ENCODE peak calls at places on chromosomes 6 and 20, in ten cellular contexts. F is PC-9, K is tibial artery, Y is colonic mucosa, G is AG04450, D is fibroblast of lung, Q is testis, O is brain microvascular endothelial cell, L is heart right ventricle, E is left ventricle myocardium inferior. B is an unnamed sample.

GRCh38 chr6:157335829-157336228 is 12.5 kb upstream of the TMEM242 start:
- DNase-seq in F (no peak), K (no peak), Y (no peak), G (no peak), D (no peak), Q (peak), O (no peak), L (no peak), E (no peak), B (no peak)

GRCh38 chr20:59141818-59142581 is 21.6 kb upstream of the ZNF831 start:
- DNase-seq in F (peak), K (no peak), Y (no peak), G (no peak), D (no peak), Q (no peak), O (no peak), L (no peak), E (no peak), B (no peak)

GRCh38 chr6:151044465-151045441 is 179.3 kb downstream of the MTHFD1L start:
- DNase-seq in F (peak), K (peak), Y (peak), G (peak), D (peak), Q (no peak), O (peak), L (peak), E (peak), B (peak)

GRCh38 chr6:35139924-35140524 is 1.1 kb downstream of the TCP11 start:
- DNase-seq in F (peak), K (no peak), Y (peak), G (peak), D (peak), Q (peak), O (peak), L (peak), E (no peak), B (no peak)

GRCh38 chr20:8330785-8331699 is 199.0 kb downstream of the PLCB1 start:
- DNase-seq in F (no peak), K (no peak), Y (no peak), G (no peak), D (peak), Q (no peak), O (no peak), L (no peak), E (no peak), B (no peak)

GRCh38 chr6:85674604-85675003 is 31.9 kb upstream of the SYNCRIP start:
- DNase-seq in F (no peak), K (no peak), Y (no peak), G (no peak), D (no peak), Q (no peak), O (no peak), L (no peak), E (no peak), B (no peak)

GRCh38 chr6:147000545-147001488 is 203.4 kb upstream of the STXBP5 start:
- DNase-seq in F (no peak), K (no peak), Y (no peak), G (peak), D (peak), Q (no peak), O (peak), L (no peak), E (no peak), B (no peak)

GRCh38 chr6:137167702-137168377 is 5.6 kb downstream of the IL22RA2 start:
- DNase-seq in F (no peak), K (no peak), Y (no peak), G (no peak), D (no peak), Q (no peak), O (no peak), L (no peak), E (no peak), B (no peak)

GRCh38 chr6:147207851-147208754 is 3.9 kb downstream of the STXBP5 start:
- DNase-seq in F (no peak), K (no peak), Y (no peak), G (no peak), D (no peak), Q (no peak), O (no peak), L (no peak), E (no peak), B (no peak)

GRCh38 chr6:56021943-56022342 is 146.6 kb upstream of the BMP5 start:
- DNase-seq in F (no peak), K (no peak), Y (no peak), G (no peak), D (peak), Q (no peak), O (no peak), L (no peak), E (no peak), B (no peak)

GRCh38 chr6:150334790-150335783 is 33.7 kb upstream of the IYD start:
- DNase-seq in F (peak), K (peak), Y (peak), G (peak), D (peak), Q (peak), O (peak), L (peak), E (no peak), B (peak)

GRCh38 chr6:52661551-52661950 is 9.4 kb upstream of the TMEM14A start:
- DNase-seq in F (no peak), K (no peak), Y (no peak), G (no peak), D (no peak), Q (no peak), O (no peak), L (no peak), E (no peak), B (no peak)

GRCh38 chr6:137494281-137494966 is at the start of gene OLIG3:
- DNase-seq in F (no peak), K (no peak), Y (no peak), G (no peak), D (no peak), Q (no peak), O (no peak), L (no peak), E (no peak), B (no peak)

GRCh38 chr6:50361641-50362331 is 312.1 kb upstream of the DEFB112 start:
- DNase-seq in F (no peak), K (no peak), Y (no peak), G (no peak), D (no peak), Q (no peak), O (no peak), L (no peak), E (no peak), B (no peak)

GRCh38 chr20:51593584-51593983 is 51.1 kb upstream of the NFATC2 start:
- DNase-seq in F (no peak), K (no peak), Y (no peak), G (no peak), D (no peak), Q (no peak), O (no peak), L (no peak), E (no peak), B (no peak)

GRCh38 chr6:115612796-115613479 is 447.8 kb downstream of the FRK start:
- DNase-seq in F (no peak), K (no peak), Y (no peak), G (no peak), D (no peak), Q (no peak), O (no peak), L (no peak), E (no peak), B (no peak)

GRCh38 chr6:111849298-111849697 is 24.0 kb downstream of the FYN start:
- DNase-seq in F (no peak), K (no peak), Y (no peak), G (no peak), D (no peak), Q (no peak), O (no peak), L (no peak), E (no peak), B (no peak)

GRCh38 chr6:111848262-111848661 is 25.0 kb downstream of the FYN start:
- DNase-seq in F (no peak), K (no peak), Y (no peak), G (no peak), D (peak), Q (no peak), O (no peak), L (no peak), E (no peak), B (no peak)

GRCh38 chr6:111852704-111853103 is 20.5 kb downstream of the FYN start:
- DNase-seq in F (no peak), K (no peak), Y (no peak), G (no peak), D (peak), Q (no peak), O (no peak), L (no peak), E (no peak), B (peak)

GRCh38 chr6:111846511-111847409 is 26.5 kb downstream of the FYN start:
- DNase-seq in F (no peak), K (no peak), Y (no peak), G (no peak), D (no peak), Q (no peak), O (no peak), L (peak), E (peak), B (no peak)

DNA sequence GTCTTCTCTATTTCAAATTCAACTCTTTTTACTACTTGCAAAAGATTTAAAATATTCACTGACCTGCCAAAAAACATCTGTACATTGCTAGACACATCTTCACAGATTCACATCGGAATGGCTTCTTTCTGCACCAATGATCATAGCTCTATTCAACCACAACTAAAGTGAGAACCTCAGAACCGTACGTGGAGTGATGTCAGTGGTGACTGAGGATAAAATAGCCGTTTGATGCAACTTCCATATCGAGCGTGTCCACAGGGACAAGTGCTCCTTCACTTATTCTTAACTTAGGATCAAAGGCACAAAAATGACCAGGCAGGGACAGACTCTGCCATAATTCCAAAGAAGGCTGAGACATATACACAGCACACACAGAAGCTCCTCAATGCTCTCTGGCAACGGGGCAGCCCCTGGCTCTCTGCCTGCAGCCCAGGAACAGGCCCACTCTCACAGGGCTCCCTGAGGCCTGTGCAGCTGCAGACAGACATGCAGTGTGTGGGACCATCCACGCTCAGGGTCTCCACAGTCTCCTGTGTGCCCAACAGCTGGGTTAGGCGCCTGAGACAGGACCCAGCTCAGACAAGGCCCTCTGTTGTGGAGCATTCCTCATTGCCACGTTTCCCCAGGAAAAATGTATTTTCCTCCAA is 22.8 kb downstream of the FYN start:
- DNase-seq in F (no peak), K (no peak), Y (no peak), G (no peak), D (peak), Q (no peak), O (no peak), L (no peak), E (peak), B (no peak)
- H3K27ac ChIP-seq in F (no peak), K (no peak), Y (no peak), G (no peak), D (no peak), Q (no peak), O (no peak), L (peak), E (peak), B (no peak)

DNA sequence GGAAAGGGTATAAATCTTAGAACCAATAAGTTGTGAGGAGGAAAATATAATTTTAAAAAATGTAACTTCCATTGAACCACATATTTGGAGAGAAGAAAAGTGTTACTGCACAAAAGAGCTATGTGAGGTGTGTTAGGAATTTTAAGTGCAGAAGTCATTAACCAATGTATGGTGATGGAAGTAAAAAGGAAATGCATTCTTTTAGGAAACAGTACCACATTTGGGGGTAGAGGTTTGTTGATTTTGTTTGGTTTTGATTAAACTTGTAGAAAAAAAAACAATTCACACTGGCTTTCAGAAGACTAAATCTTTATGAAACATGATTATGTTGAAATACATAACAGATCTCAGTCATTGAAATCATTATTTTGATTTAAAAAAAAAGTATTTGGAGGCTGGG is 1287.1 kb upstream of the GJE1 start:
- DNase-seq in F (no peak), K (no peak), Y (no peak), G (no peak), D (peak), Q (no peak), O (no peak), L (no peak), E (no peak), B (no peak)
- H3K27ac ChIP-seq in F (no peak), K (no peak), Y (no peak), G (no peak), D (peak), Q (no peak), O (no peak), L (no peak), E (no peak), B (no peak)

GRCh38 chr20:63894358-63895201 is at the start of gene DNAJC5:
- DNase-seq in F (peak), K (peak), Y (peak), G (peak), D (peak), Q (peak), O (peak), L (peak), E (peak), B (no peak)

GRCh38 chr20:63895886-63896135 is 885 bp downstream of the DNAJC5 start:
- DNase-seq in F (no peak), K (no peak), Y (no peak), G (no peak), D (peak), Q (no peak), O (no peak), L (no peak), E (no peak), B (no peak)

GRCh38 chr20:63897978-63898561 is 3.1 kb downstream of the DNAJC5 start:
- DNase-seq in F (no peak), K (no peak), Y (no peak), G (no peak), D (no peak), Q (no peak), O (no peak), L (no peak), E (no peak), B (no peak)

GRCh38 chr20:63895202-63895885 is 418 bp downstream of the DNAJC5 start:
- DNase-seq in F (no peak), K (no peak), Y (no peak), G (no peak), D (no peak), Q (no peak), O (no peak), L (no peak), E (no peak), B (no peak)

DNA sequence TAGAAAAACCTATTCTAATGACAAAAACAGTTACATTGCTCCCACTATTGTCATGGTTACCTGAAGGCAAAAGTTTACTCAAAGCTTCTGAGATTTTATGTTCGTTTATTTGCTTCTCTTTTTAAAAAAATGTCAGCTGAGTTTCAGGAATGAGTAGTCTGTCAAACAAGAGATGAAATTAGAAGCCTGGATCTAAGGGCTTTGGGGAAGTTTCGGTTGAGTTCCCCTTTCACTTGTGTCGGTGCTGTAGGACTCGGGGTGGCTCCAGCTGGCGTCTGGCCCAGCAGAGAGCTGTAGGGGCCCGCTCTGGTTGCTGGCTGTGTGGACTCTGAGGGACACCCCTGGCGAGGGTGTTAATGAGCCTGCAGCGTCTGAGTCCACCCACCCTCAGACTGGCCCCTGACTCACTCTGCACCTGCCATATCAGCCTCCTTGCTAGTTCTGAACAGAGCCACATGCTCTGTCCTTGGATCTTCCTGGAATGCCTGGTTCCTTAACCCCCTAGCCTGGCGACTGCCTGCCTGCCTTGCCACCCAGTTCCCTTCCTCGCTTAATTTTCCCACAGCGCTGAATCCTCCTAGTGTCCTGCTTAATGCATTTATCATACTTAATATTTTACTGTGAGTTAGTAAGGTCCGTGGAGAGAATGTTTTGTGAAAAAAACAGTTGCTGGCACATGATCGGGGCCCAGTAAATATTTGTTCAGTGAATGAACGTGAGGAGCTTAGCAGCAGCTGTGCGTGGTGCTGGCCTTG is 1.4 kb downstream of the DNAJC5 start:
- DNase-seq in F (no peak), K (peak), Y (peak), G (no peak), D (peak), Q (peak), O (no peak), L (peak), E (peak), B (no peak)
- H3K27ac ChIP-seq in F (peak), K (peak), Y (peak), G (peak), D (peak), Q (peak), O (peak), L (peak), E (peak), B (peak)

DNA sequence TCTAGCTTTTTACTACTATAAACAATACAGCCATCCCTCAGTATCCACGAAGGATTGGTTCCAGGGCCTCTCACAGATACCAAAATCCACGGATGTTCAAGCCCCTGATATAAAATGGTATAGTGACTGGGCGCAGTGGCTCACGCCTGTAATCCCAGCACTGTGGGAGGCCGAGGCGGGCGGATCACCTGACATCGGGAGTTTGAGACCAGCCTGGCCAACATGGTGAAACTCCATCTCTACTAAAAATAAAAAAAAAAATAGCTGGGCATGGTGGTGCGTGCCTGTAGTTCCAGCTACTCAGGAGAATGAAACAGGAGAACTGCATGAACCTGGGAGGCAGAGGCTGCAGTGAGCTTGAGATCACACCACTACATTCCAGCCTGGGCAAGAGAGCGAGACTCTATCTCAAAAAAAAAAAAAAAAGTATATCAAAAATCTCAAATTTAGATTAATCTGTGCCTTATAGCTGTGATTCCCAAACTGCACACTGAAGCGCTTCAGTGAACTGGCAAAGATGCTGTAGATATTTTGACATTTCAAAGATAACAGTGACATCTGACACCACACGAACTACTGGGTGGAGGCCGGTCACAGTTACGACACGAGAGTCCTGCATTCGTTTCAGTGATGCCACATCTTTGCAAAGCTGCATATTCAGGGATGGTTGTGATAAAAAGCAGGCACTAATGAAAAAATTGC is 38.3 kb downstream of the MRS2 start:
- DNase-seq in F (peak), K (no peak), Y (no peak), G (no peak), D (no peak), Q (no peak), O (no peak), L (no peak), E (no peak), B (no peak)
- H3K27ac ChIP-seq in F (no peak), K (no peak), Y (no peak), G (no peak), D (no peak), Q (no peak), O (no peak), L (no peak), E (no peak), B (no peak)

GRCh38 chr6:12637960-12638641 is 78.5 kb upstream of the PHACTR1 start:
- DNase-seq in F (peak), K (no peak), Y (peak), G (no peak), D (peak), Q (peak), O (peak), L (peak), E (peak), B (peak)

GRCh38 chr6:12635813-12636212 is 80.8 kb upstream of the PHACTR1 start:
- DNase-seq in F (no peak), K (no peak), Y (no peak), G (no peak), D (peak), Q (no peak), O (no peak), L (peak), E (no peak), B (no peak)

GRCh38 chr6:12636336-12636735 is 80.2 kb upstream of the PHACTR1 start:
- DNase-seq in F (no peak), K (no peak), Y (no peak), G (no peak), D (no peak), Q (no peak), O (no peak), L (no peak), E (no peak), B (no peak)

GRCh38 chr6:12635375-12635774 is 81.2 kb upstream of the PHACTR1 start:
- DNase-seq in F (no peak), K (no peak), Y (no peak), G (no peak), D (peak), Q (no peak), O (no peak), L (no peak), E (no peak), B (no peak)

GRCh38 chr6:12640438-12640837 is 76.1 kb upstream of the PHACTR1 start:
- DNase-seq in F (no peak), K (no peak), Y (no peak), G (no peak), D (no peak), Q (no peak), O (no peak), L (no peak), E (no peak), B (no peak)
- H3K27ac ChIP-seq in F (no peak), K (no peak), Y (no peak), G (no peak), D (no peak), Q (no peak), O (no peak), L (no peak), E (no peak), B (no peak)

GRCh38 chr20:62246872-62247652 is 8.7 kb downstream of the OSBPL2 start:
- DNase-seq in F (no peak), K (no peak), Y (no peak), G (no peak), D (no peak), Q (peak), O (no peak), L (peak), E (peak), B (no peak)
- H3K27ac ChIP-seq in F (no peak), K (no peak), Y (no peak), G (no peak), D (no peak), Q (no peak), O (no peak), L (peak), E (peak), B (no peak)

DNA sequence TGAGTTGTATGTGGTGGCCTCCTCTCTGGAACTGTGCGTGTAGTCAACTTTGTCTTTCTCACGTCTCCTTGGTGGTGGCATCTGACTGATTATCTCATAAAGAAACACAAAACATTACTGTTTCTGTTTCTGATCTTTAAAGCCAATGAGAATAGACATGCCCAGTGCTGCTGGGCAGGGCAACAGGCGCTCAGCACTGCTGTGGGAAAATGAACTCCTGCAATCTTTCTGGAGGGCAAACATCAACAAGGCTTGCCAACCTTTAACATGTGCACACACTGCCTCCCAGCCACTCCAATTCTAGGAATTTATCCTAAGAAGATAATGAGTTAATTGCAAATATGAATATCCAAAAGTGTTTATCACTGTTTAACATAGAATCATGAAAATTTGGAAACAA is 106.3 kb upstream of the CD93 start:
- DNase-seq in F (no peak), K (no peak), Y (no peak), G (no peak), D (no peak), Q (no peak), O (no peak), L (no peak), E (no peak), B (no peak)
- H3K27ac ChIP-seq in F (no peak), K (no peak), Y (no peak), G (no peak), D (no peak), Q (no peak), O (no peak), L (no peak), E (no peak), B (no peak)